ENCODE peak calls at places on chromosome 11, in seven cellular contexts. B is tibial nerve, G is heart right ventricle, Q is BE2C, O is kidney epithelial cell, Z is IMR-90, F is brain microvascular endothelial cell. X is an unnamed sample.

GRCh38 chr11:85627332-85627997 is at the start of gene DLG2:
- DNase-seq in F (peak; percentile 12), O (no peak), G (peak; percentile 17), Z (peak; percentile 44), Q (no peak), B (no peak), X (no peak)

GRCh38 chr11:15248749-15249148 is 134.0 kb downstream of the INSC start:
- DNase-seq in B (no peak), Q (no peak), G (no peak), F (no peak), O (no peak), Z (no peak), X (no peak)

GRCh38 chr11:818396-819128 is at the start of gene PNPLA2:
- DNase-seq in G (no peak), O (no peak), Z (no peak), B (no peak), F (no peak), Q (no peak), X (peak; percentile 74)

GRCh38 chr11:13644997-13645667 is 23.3 kb upstream of the FAR1 start:
- DNase-seq in G (no peak), Q (no peak), B (no peak), F (no peak), Z (no peak), O (no peak), X (no peak)

GRCh38 chr11:106424111-106424510 is 346.6 kb downstream of the AASDHPPT start:
- DNase-seq in G (no peak), B (no peak), O (peak; percentile 56), Z (peak; percentile 83), F (peak; percentile 83), Q (no peak), X (no peak)

GRCh38 chr11:8828580-8829358 is 82.2 kb upstream of the AKIP1 start:
- DNase-seq in Q (no peak), B (no peak), Z (peak; percentile 70), G (no peak), O (no peak), F (peak; percentile 71), X (no peak)

GRCh38 chr11:99199336-99199735 is 178.6 kb downstream of the CNTN5 start:
- DNase-seq in O (no peak), Z (no peak), B (no peak), G (no peak), F (peak; percentile 27), Q (peak; percentile 48), X (no peak)

GRCh38 chr11:2853997-2854560 is 31.5 kb downstream of the CDKN1C start:
- DNase-seq in F (no peak), O (no peak), Q (no peak), G (no peak), Z (no peak), B (no peak), X (no peak)

GRCh38 chr11:46537121-46537520 is 56.7 kb downstream of the AMBRA1 start:
- DNase-seq in Q (no peak), B (no peak), G (no peak), F (no peak), O (no peak), Z (peak; percentile 28), X (no peak)

GRCh38 chr11:73478737-73479347 is 102.6 kb downstream of the RELT start:
- DNase-seq in G (no peak), Z (peak; percentile 42), B (no peak), O (no peak), Q (peak; percentile 34), F (peak; percentile 20), X (no peak)

GRCh38 chr11:69213315-69213714 is 57.6 kb downstream of the SMIM38 start:
- DNase-seq in O (no peak), B (no peak), F (no peak), Z (peak; percentile 32), G (no peak), Q (no peak), X (no peak)

GRCh38 chr11:123183391-123184099 is 11.5 kb downstream of the CLMP start:
- DNase-seq in F (no peak), O (no peak), G (no peak), Z (no peak), B (no peak), Q (peak; percentile 17), X (no peak)

GRCh38 chr11:103547009-103547408 is 437.8 kb downstream of the DYNC2H1 start:
- DNase-seq in Q (no peak), B (no peak), G (no peak), O (no peak), Z (no peak), F (no peak), X (no peak)

GRCh38 chr11:13984616-13985474 is 22.3 kb downstream of the SPON1 start:
- DNase-seq in Q (no peak), B (no peak), O (no peak), G (no peak), Z (peak; percentile 95), F (peak; percentile 8), X (no peak)

GRCh38 chr11:102322560-102322959 is 5.3 kb downstream of the BIRC3 start:
- DNase-seq in F (no peak), G (no peak), Z (no peak), O (no peak), B (no peak), Q (no peak), X (no peak)

GRCh38 chr11:27083241-27083640 is 42.6 kb downstream of the BBOX1 start:
- DNase-seq in F (no peak), G (no peak), B (no peak), Q (no peak), Z (no peak), O (no peak), X (no peak)

GRCh38 chr11:65559951-65560537 is 1.9 kb upstream of the LTBP3 start:
- DNase-seq in B (no peak), Q (no peak), Z (peak; percentile 53), G (no peak), O (no peak), F (peak; percentile 46), X (no peak)

GRCh38 chr11:120129570-120129969 is 8.3 kb downstream of the TRIM29 start:
- DNase-seq in Z (no peak), F (no peak), Q (peak; percentile 3), B (no peak), G (no peak), O (no peak), X (no peak)

DNA sequence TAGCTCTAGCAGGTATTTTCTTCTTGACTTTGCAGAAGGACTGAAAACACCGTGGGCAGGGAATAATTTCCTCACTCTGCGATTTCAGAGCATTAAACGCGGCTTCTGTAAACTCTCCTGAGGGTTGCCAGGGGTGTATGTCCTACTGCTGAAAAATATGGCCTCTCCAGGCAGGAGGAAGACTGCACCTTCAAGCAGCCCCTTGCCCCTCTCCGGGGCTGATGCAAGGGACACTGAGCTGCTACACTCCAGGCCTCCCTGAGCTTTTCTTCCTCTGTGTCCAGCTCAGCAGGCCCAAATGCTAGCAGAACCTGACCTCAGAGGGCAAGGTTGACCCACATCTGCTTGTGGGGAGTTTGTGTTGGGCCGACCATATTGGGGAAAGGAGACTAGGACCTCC is 2.2 kb downstream of the CD6 start:
- DNase-seq in B (no peak), O (no peak), G (no peak), Z (no peak), F (no peak), Q (no peak), X (no peak)
- H3K27me3 ChIP-seq in B (no peaks in the 10 kb centered on the region), O (no peaks in the 10 kb centered on the region), G (no peaks in the 10 kb centered on the region), Z (peaks cover 42% of the 10 kb centered on the region), F (no peaks in the 10 kb centered on the region), Q (no peaks in the 10 kb centered on the region), X (no peaks in the 10 kb centered on the region)

GRCh38 chr11:64000026-64000739 is 13.9 kb downstream of the OTUB1 start:
- DNase-seq in Q (no peak), B (peak; percentile 49), O (no peak), G (peak; percentile 77), Z (peak; percentile 59), F (peak; percentile 33), X (no peak)

GRCh38 chr11:64001552-64002427 is 15.6 kb downstream of the OTUB1 start:
- DNase-seq in Z (no peak), G (no peak), O (no peak), F (no peak), B (no peak), Q (peak; percentile 41), X (no peak)

GRCh38 chr11:63998558-63999348 is 12.5 kb downstream of the OTUB1 start:
- DNase-seq in B (no peak), F (no peak), Q (no peak), G (no peak), Z (no peak), O (no peak), X (no peak)

GRCh38 chr11:63999349-64000025 is 13.2 kb downstream of the OTUB1 start:
- DNase-seq in Z (no peak), G (peak; percentile 55), F (peak; percentile 33), B (no peak), O (no peak), Q (peak; percentile 80), X (peak; percentile 42)

GRCh38 chr11:64000740-64001514 is 14.7 kb downstream of the OTUB1 start:
- DNase-seq in G (no peak), Z (no peak), Q (no peak), F (no peak), B (no peak), O (no peak), X (no peak)
- H3K4me3 ChIP-seq in G (peak overlapping the region; percentile 38), Z (no peak overlapping the region), Q (no peak overlapping the region), F (no peak overlapping the region), B (peak overlapping the region; percentile 3), O (no peak overlapping the region), X (no peak overlapping the region)

DNA sequence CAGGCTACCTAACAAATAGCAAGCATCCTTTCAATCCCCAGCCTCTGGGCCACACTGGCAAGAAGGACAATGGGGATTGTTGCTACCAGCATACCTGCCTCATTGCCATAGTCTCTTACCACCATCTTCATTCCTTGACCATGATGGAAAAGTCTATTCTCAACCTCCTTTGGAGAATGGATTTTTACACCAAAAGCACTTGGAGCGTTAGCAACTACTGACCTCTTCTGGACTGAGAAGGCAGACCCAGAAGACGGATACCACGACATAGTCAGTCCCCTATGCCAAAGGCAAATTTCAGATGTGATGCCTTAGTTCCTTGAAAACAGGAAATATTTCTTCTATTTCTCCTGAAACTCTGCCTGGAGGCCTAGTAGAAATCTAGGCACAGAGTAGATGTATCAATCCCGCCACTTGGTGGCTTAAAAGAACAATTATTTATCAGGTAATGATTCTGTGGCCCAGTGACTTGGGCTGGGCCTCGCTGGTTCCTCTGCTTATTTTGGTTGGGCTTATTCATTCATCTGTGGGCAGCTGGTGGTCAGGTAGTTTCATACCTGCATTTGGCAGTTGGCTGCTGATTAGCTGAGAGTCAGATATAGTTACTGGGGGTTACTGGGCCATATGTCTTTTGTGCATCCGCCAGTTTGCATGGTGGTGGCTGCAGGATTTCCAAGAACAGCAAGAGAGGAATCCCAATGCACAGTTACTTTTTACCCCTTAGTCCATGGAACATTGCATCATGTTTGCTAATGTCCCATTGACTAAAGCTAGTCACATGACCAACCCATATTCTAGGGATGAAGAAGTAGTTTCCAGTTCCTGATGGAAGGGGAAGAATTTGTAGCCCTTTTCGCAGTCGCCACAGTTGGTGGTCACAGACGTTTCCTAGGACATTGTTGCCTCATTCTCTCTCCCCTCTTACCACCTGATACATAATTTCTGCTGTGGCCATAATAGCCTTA is 75.2 kb downstream of the DHCR7 start:
- DNase-seq in B (no peak), G (no peak), Q (no peak), Z (peak; percentile 50), O (no peak), F (peak; percentile 11), X (no peak)
- H3K27me3 ChIP-seq in B (no peaks in the 10 kb centered on the region), G (peaks cover 24% of the 10 kb centered on the region), Q (no peaks in the 10 kb centered on the region), Z (peaks cover 25% of the 10 kb centered on the region), O (peaks cover 8% of the 10 kb centered on the region), F (no peaks in the 10 kb centered on the region), X (no peaks in the 10 kb centered on the region)

GRCh38 chr11:17276236-17277023 is at the start of gene NUCB2:
- DNase-seq in Q (peak; percentile 93), O (peak; percentile 60), G (peak; percentile 98), F (peak; percentile 93), B (peak; percentile 94), Z (peak; percentile 93), X (peak; percentile 98)
- H3K4me3 ChIP-seq in Q (peak within 1 kb of the TSS; percentile 71), O (peak within 1 kb of the TSS; percentile 95), G (peak within 1 kb of the TSS; percentile 89), F (peak within 1 kb of the TSS; percentile 83), B (peak within 1 kb of the TSS; percentile 97), Z (peak within 1 kb of the TSS; percentile 79), X (peak within 1 kb of the TSS; percentile 95)